ENCODE peak calls at places on chromosomes 16 and 17, in seven cellular contexts. N is H9, F is IMR-90, K is mesendoderm, O is H1, S is mesenchymal stem cell, M is trophoblast cell. W is an unnamed sample.

GRCh38 chr17:60169921-60170817 is 20.4 kb downstream of the CA4 start:
- DNase-seq in N (no peak), M (no peak), F (peak), O (no peak), K (no peak), S (peak), W (no peak)

GRCh38 chr16:11481987-11482386 is 104.7 kb downstream of the LITAF start:
- DNase-seq in F (peak), S (peak), O (no peak), M (no peak), N (no peak), K (no peak), W (no peak)

GRCh38 chr17:7004398-7005253 is 7.8 kb upstream of the RNASEK start:
- DNase-seq in K (peak), M (peak), F (peak), S (peak), O (no peak), N (no peak), W (no peak)

GRCh38 chr16:89381788-89382187 is 108.6 kb downstream of the ANKRD11 start:
- DNase-seq in S (no peak), O (no peak), K (no peak), M (no peak), F (no peak), N (no peak), W (no peak)

GRCh38 chr16:15961060-15961511 is 11.7 kb downstream of the ABCC1 start:
- DNase-seq in N (no peak), K (no peak), F (peak), M (no peak), O (no peak), S (no peak), W (no peak)

GRCh38 chr17:50477976-50478375 is 684 bp upstream of the RSAD1 start:
- DNase-seq in S (peak), O (no peak), M (no peak), N (no peak), F (no peak), K (no peak), W (no peak)

GRCh38 chr16:31713945-31714898 is 159.4 kb upstream of the ZNF267 start:
- DNase-seq in O (peak), S (no peak), F (no peak), N (peak), K (peak), M (no peak), W (peak)

GRCh38 chr17:44672479-44673093 is 16.3 kb downstream of the MEIOC start:
- DNase-seq in O (no peak), S (peak), N (no peak), M (peak), K (peak), F (peak), W (no peak)

GRCh38 chr17:34167359-34167758 is 87.7 kb upstream of the CCL2 start:
- DNase-seq in N (no peak), O (no peak), M (no peak), F (peak), S (no peak), K (no peak), W (no peak)

GRCh38 chr16:87831421-87832136 is 37.7 kb downstream of the SLC7A5 start:
- DNase-seq in K (no peak), M (no peak), O (no peak), F (no peak), S (no peak), N (no peak), W (no peak)

GRCh38 chr17:6303664-6304063 is 131.3 kb downstream of the AIPL1 start:
- DNase-seq in N (peak), K (peak), M (peak), F (no peak), O (no peak), S (peak), W (peak)

GRCh38 chr16:11023640-11024039 is 79.3 kb downstream of the CLEC16A start:
- DNase-seq in S (no peak), F (no peak), O (no peak), N (no peak), K (no peak), M (no peak), W (no peak)

GRCh38 chr17:57811633-57812280 is 38.1 kb downstream of the MRPS23 start:
- DNase-seq in S (no peak), O (no peak), F (no peak), M (no peak), N (peak), K (no peak), W (no peak)

GRCh38 chr16:6573577-6573976 is 759.1 kb upstream of the RBFOX1 start:
- DNase-seq in F (no peak), S (no peak), K (peak), O (peak), M (no peak), N (peak), W (peak)
- H2AK5ac ChIP-seq in F (no peak), S (no peak), K (no peak), O (no peak), M (no peak), N (no peak), W (no peak)

GRCh38 chr17:69594641-69595040 is 180.1 kb downstream of the MAP2K6 start:
- DNase-seq in S (no peak), N (no peak), K (no peak), M (no peak), F (no peak), O (no peak), W (no peak)

GRCh38 chr17:69597898-69598692 is 183.6 kb downstream of the MAP2K6 start:
- DNase-seq in M (peak), S (peak), O (no peak), K (no peak), F (peak), N (no peak), W (no peak)

GRCh38 chr17:69593351-69593715 is 178.8 kb downstream of the MAP2K6 start:
- DNase-seq in N (no peak), S (no peak), K (no peak), F (no peak), O (no peak), M (no peak), W (no peak)

GRCh38 chr17:69593716-69594115 is 179.2 kb downstream of the MAP2K6 start:
- DNase-seq in S (no peak), K (no peak), N (no peak), M (peak), O (no peak), F (no peak), W (no peak)

GRCh38 chr17:69596141-69596540 is 181.6 kb downstream of the MAP2K6 start:
- DNase-seq in K (no peak), M (no peak), O (no peak), N (no peak), S (no peak), F (no peak), W (no peak)
- H2AK5ac ChIP-seq in K (no peak), M (no peak), O (no peak), N (no peak), S (peak), F (peak), W (no peak)

GRCh38 chr17:1391577-1391976 is 8.4 kb downstream of the YWHAE start:
- DNase-seq in N (no peak), S (no peak), F (no peak), M (no peak), O (no peak), K (no peak), W (no peak)
- H2AK5ac ChIP-seq in N (no peak), S (no peak), F (no peak), M (no peak), O (no peak), K (no peak), W (no peak)

DNA sequence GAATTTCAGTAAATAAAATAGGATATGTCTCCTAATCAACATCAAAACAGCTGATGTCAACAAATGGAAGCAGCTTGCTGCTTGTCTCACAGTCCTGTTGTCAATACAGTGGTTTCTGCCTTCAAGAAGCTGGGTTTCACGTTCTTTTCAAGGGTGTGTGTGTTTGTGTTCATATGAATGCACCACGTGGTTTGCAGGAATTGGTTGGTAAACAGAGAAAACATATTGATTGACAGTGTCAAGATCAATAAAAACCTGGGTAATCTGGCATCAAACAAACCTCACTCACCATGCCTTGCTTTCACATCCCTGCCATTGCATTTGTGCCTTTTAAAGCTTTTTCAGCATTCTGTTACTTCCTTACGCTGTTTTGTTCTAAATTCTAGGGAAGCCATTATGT is 585.7 kb upstream of the CA10 start:
- DNase-seq in O (no peak), F (no peak), K (no peak), S (no peak), N (no peak), M (no peak), W (no peak)
- H2AK5ac ChIP-seq in O (no peak), F (no peak), K (no peak), S (no peak), N (no peak), M (no peak), W (no peak)

GRCh38 chr17:49224198-49224996 is 6.2 kb downstream of the PHOSPHO1 start:
- DNase-seq in F (no peak), K (peak), N (peak), S (peak), M (no peak), O (no peak), W (no peak)
- H2AK5ac ChIP-seq in F (no peak), K (no peak), N (no peak), S (no peak), M (no peak), O (no peak), W (peak)

DNA sequence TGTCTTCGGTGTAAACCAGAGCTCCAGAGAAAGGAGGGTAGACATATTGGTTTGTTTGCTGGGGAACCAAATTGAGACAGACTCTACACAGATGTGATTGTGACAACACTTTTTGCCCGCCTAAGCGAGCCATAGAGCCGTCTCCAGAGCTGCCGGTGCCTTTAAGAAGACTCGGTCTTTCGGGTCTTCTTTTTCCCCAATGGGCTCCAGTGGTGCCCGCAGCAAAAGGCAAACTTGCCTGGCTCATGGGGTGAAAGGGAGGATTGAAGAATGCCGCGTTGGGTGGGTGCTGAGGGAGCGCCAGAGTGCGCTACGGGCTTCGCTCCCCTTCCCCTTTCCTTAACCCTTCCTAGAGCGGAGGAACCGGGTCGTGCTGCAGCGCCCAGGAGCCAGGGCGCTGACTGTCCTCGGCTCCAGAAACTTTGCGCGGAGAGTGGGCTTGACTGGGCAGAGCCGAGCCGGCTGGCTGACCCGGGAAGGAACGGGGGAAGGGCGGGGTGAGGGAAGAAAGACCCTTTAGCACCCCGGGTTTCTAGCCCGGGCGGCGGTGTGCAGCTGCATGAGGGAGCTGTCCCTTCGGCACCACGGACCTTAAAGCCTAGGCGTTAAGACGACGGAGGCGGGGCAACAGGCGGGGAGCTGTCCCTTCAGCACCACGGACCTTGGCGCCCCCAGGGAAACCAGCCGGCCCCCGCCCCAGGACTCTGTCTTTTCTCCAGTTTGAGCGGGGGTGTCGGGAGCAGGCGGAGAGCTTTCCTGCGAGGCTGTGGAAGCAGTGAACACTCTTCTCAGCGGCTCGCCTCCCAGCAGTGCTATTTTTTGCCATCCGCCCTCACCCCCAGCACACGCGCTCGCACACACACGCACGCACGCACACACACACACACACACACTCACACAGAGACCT is at the start of gene CACNG3:
- DNase-seq in M (peak), N (peak), K (peak), S (no peak), F (peak), O (peak), W (peak)
- H2AK5ac ChIP-seq in M (no peak), N (no peak), K (no peak), S (no peak), F (no peak), O (no peak), W (no peak)

GRCh38 chr16:63672493-63672892 is 1449.4 kb downstream of the CDH11 start:
- DNase-seq in N (no peak), S (no peak), O (no peak), K (no peak), M (no peak), F (no peak), W (no peak)
- H2AK5ac ChIP-seq in N (no peak), S (no peak), O (no peak), K (no peak), M (no peak), F (no peak), W (no peak)

GRCh38 chr17:22492331-22492730 is 800.0 kb downstream of the KCNJ18 start:
- DNase-seq in M (no peak), O (no peak), K (no peak), F (no peak), N (no peak), S (no peak), W (no peak)

GRCh38 chr17:22496450-22496849 is 804.1 kb downstream of the KCNJ18 start:
- DNase-seq in M (no peak), F (no peak), S (no peak), K (no peak), N (no peak), O (no peak), W (no peak)
- H2AK5ac ChIP-seq in M (no peak), F (no peak), S (no peak), K (no peak), N (no peak), O (no peak), W (no peak)

DNA sequence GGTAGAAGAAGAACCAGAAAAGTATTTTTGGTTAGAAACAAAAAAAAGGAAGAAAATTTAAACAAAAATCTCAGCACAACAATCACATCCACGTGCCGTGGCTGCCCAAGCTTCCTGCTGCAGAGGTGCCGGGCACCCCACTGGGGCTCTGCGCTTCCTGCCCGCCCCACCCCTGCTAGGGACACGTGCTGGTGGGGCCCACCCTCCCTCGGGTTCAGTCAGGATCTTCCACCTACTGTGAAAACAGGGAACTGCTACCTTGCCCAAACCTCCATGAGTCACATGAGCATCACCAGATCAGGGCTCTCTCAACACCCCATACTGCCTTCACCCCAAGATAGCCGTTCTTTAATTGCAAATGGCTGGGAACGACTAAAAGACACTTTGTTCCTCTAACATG is 24.4 kb upstream of the CYTH1 start:
- DNase-seq in K (peak), F (no peak), N (no peak), M (peak), O (no peak), S (no peak), W (no peak)
- H2AK5ac ChIP-seq in K (no peak), F (no peak), N (no peak), M (no peak), O (no peak), S (no peak), W (no peak)